ENCODE peak calls at places on chromosomes 12 and 14, in seven cellular contexts. Q is fibroblast of lung; J is fibroblast of mammary gland; B is CD8-positive, alpha-beta T cell; O is neural crest cell; L is cardiac muscle cell; N is WTC11. T is an unnamed sample.

GRCh38 chr14:55117816-55118441 is 11.1 kb upstream of the LGALS3 start:
- DNase-seq in Q (peak), O (no peak), N (no peak), J (peak), L (no peak), B (no peak), T (no peak)

GRCh38 chr12:41531147-41531829 is 343.2 kb downstream of the PDZRN4 start:
- DNase-seq in N (no peak), B (no peak), L (no peak), O (no peak), Q (no peak), J (peak), T (no peak)

GRCh38 chr12:57591567-57592325 is 754 bp downstream of the PIP4K2C start:
- DNase-seq in O (no peak), J (no peak), L (peak), B (no peak), N (no peak), Q (peak), T (no peak)

GRCh38 chr14:101620821-101621785 is 59.8 kb downstream of the DIO3 start:
- DNase-seq in B (no peak), N (no peak), J (no peak), L (no peak), O (no peak), Q (no peak), T (no peak)

GRCh38 chr14:106372870-106373657 is 846.7 kb downstream of the TMEM121 start:
- DNase-seq in O (no peak), B (peak), L (no peak), J (no peak), Q (no peak), N (peak), T (peak)

GRCh38 chr14:35556548-35556947 is 22.6 kb downstream of the INSM2 start:
- DNase-seq in N (no peak), J (no peak), O (no peak), L (no peak), B (no peak), Q (no peak), T (no peak)

GRCh38 chr14:32028599-32028998 is 48.5 kb upstream of the ARHGAP5 start:
- DNase-seq in J (peak), N (no peak), B (no peak), L (no peak), Q (peak), O (no peak), T (no peak)

GRCh38 chr12:132506730-132507538 is 17.0 kb downstream of the FBRSL1 start:
- DNase-seq in L (peak), N (no peak), B (peak), J (peak), Q (peak), O (peak), T (peak)

GRCh38 chr12:124498178-124498869 is 69.1 kb downstream of the NCOR2 start:
- DNase-seq in N (no peak), O (no peak), J (peak), B (no peak), Q (peak), L (no peak), T (no peak)

GRCh38 chr12:103745962-103746361 is 95.1 kb downstream of the NT5DC3 start:
- DNase-seq in N (peak), Q (no peak), B (no peak), J (no peak), L (peak), O (no peak), T (no peak)

GRCh38 chr12:106978035-106978800 is 8.7 kb downstream of the MTERF2 start:
- DNase-seq in L (peak), B (no peak), Q (peak), N (no peak), O (no peak), J (peak), T (no peak)

GRCh38 chr14:58882577-58883018 is 244.8 kb downstream of the DACT1 start:
- DNase-seq in Q (peak), L (no peak), O (no peak), N (no peak), J (peak), B (no peak), T (no peak)

GRCh38 chr14:49962616-49963015 is 69.7 kb downstream of the ARF6 start:
- DNase-seq in N (no peak), J (peak), Q (peak), L (no peak), O (no peak), B (no peak), T (no peak)

GRCh38 chr14:104796682-104797081 is 1.1 kb upstream of the AKT1 start:
- DNase-seq in J (no peak), Q (no peak), L (no peak), B (no peak), N (no peak), O (no peak), T (no peak)

GRCh38 chr12:68200854-68201253 is 24.8 kb downstream of the IL26 start:
- DNase-seq in N (no peak), J (no peak), Q (peak), O (no peak), B (no peak), L (no peak), T (no peak)

GRCh38 chr12:80702889-80703605 is 4.4 kb upstream of the MYF6 start:
- DNase-seq in Q (peak), L (peak), O (no peak), N (no peak), J (peak), B (no peak), T (no peak)

GRCh38 chr14:61452452-61452851 is 131.1 kb downstream of the PRKCH start:
- DNase-seq in B (peak), O (no peak), J (no peak), Q (no peak), N (no peak), L (no peak), T (no peak)

GRCh38 chr12:1914116-1914911 is 4.1 kb downstream of the CACNA2D4 start:
- DNase-seq in N (no peak), Q (no peak), B (peak), J (no peak), O (peak), L (no peak), T (no peak)

GRCh38 chr12:54187075-54187474 is 1.7 kb downstream of the SMUG1 start:
- DNase-seq in N (no peak), L (no peak), O (no peak), J (no peak), Q (no peak), B (no peak), T (no peak)

GRCh38 chr14:58362798-58363412 is 32.8 kb upstream of the TOMM20L start:
- DNase-seq in N (no peak), B (no peak), L (peak), Q (peak), O (no peak), J (peak), T (no peak)

GRCh38 chr12:5383961-5384360 is 47.9 kb upstream of the NTF3 start:
- DNase-seq in O (no peak), Q (no peak), J (no peak), N (no peak), L (no peak), B (no peak), T (no peak)

GRCh38 chr14:75831455-75831854 is 150.3 kb downstream of the TGFB3 start:
- DNase-seq in L (no peak), J (peak), B (peak), O (no peak), Q (peak), N (no peak), T (no peak)

GRCh38 chr12:65084579-65084978 is 36.5 kb downstream of the WIF1 start:
- DNase-seq in L (no peak), B (no peak), J (no peak), Q (peak), N (no peak), O (no peak), T (no peak)

GRCh38 chr12:32229971-32230606 is 123.4 kb downstream of the BICD1 start:
- DNase-seq in L (no peak), J (no peak), Q (no peak), N (no peak), B (no peak), O (no peak), T (no peak)

GRCh38 chr12:25957898-25958253 is 606 bp upstream of the RASSF8 start:
- DNase-seq in L (no peak), O (no peak), Q (peak), J (peak), B (no peak), N (no peak), T (no peak)

GRCh38 chr12:28313631-28314030 is 123.4 kb downstream of the CCDC91 start:
- DNase-seq in N (no peak), O (no peak), Q (peak), B (no peak), L (no peak), J (peak), T (no peak)

GRCh38 chr14:105470812-105471771 is 3.5 kb upstream of the CRIP2 start:
- DNase-seq in J (no peak), O (no peak), L (peak), B (no peak), Q (no peak), N (peak), T (no peak)

GRCh38 chr14:67589212-67589770 is 10.8 kb downstream of the PIGH start:
- DNase-seq in O (no peak), B (no peak), L (no peak), J (no peak), Q (no peak), N (no peak), T (no peak)

GRCh38 chr12:96720363-96720705 is 186.7 kb upstream of the NEDD1 start:
- DNase-seq in L (no peak), B (peak), J (peak), Q (no peak), O (no peak), N (peak), T (no peak)

GRCh38 chr12:3964404-3964803 is 91.2 kb upstream of the PARP11 start:
- DNase-seq in N (peak), O (peak), Q (no peak), J (peak), B (no peak), L (peak), T (no peak)

GRCh38 chr12:10853746-10854145 is 4.5 kb upstream of the PRR4 start:
- DNase-seq in J (no peak), N (no peak), L (no peak), Q (no peak), B (no peak), O (no peak), T (no peak)

GRCh38 chr12:3463927-3464326 is 27.1 kb upstream of the PRMT8 start:
- DNase-seq in L (no peak), J (no peak), B (no peak), N (no peak), O (no peak), Q (no peak), T (no peak)

GRCh38 chr12:24754690-24755638 is 193.9 kb downstream of the BCAT1 start:
- DNase-seq in J (peak), N (no peak), Q (peak), B (no peak), O (no peak), L (no peak), T (no peak)

GRCh38 chr12:5624873-5625272 is 193.0 kb downstream of the NTF3 start:
- DNase-seq in N (no peak), Q (no peak), L (no peak), O (no peak), B (no peak), J (no peak), T (no peak)

GRCh38 chr14:102916347-102917055 is 6.0 kb upstream of the AMN start:
- DNase-seq in L (no peak), J (no peak), B (no peak), N (no peak), Q (no peak), O (no peak), T (no peak)

GRCh38 chr14:71289536-71289935 is 382.3 kb downstream of the PCNX1 start:
- DNase-seq in N (no peak), B (peak), Q (no peak), O (no peak), L (no peak), J (no peak), T (no peak)

GRCh38 chr12:115155665-115156645 is 472.0 kb upstream of the TBX3 start:
- DNase-seq in N (no peak), Q (peak), L (no peak), B (no peak), J (peak), O (no peak), T (no peak)
- TF ChIP-seq CTCF in N (no peak), Q (no peak), L (no peak), B (no peak), J (no peak), O (no peak), T (no peak)

GRCh38 chr14:56247495-56248087 is 129.4 kb downstream of the PELI2 start:
- DNase-seq in N (no peak), J (peak), B (no peak), O (no peak), L (no peak), Q (peak), T (no peak)
- TF ChIP-seq CTCF in N (no peak), J (peak), B (no peak), O (peak), L (peak), Q (peak), T (no peak)

GRCh38 chr12:17511369-17511768 is 578.6 kb downstream of the RERGL start:
- DNase-seq in Q (no peak), O (no peak), L (no peak), J (no peak), B (no peak), N (no peak), T (no peak)
- TF ChIP-seq CTCF in Q (no peak), O (peak), L (no peak), J (no peak), B (no peak), N (peak), T (no peak)

DNA sequence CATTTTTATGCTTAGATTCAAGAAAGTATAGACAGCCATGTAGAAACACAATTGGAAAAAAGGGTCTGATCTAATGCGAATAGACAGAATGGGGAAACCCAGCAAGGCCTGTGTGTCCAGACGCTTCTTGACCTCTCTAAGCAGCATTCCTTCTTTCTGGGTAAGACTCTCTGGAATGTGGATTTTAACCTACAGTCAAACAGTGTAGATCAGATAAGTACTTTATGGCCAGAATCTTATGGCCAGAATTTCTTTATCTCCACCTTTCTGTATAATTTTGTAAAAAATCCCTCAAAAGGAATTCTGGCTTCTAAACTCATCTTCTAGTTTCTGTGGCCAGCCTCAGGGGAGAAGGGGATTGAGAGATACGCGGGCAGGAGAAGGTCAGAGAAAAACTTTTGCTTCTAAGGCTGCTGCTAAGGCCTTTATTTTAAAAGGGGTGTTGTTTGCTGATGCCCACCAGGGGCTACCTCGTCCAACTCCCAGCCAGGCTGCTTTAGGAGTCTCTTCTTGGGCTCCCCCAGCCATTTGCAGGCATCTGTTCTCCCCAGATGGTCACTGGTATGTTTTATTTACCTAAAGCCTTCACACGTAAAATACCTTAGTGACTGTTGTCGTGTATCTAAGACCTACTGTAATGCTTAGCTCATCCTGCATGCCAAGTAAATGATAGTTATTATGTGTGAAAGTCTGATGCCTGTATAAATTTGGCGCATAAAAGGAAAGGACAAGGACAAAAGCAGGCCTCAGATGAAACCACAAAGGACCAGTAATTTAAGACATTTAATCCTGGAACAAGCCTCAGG is 68.4 kb downstream of the ANO6 start:
- DNase-seq in B (no peak), N (peak), Q (peak), L (peak), J (peak), O (no peak), T (no peak)
- TF ChIP-seq CTCF in B (no peak), N (no peak), Q (peak), L (peak), J (no peak), O (peak), T (no peak)

T was measured in activated B cell treated with CpG ODN at 0.5 μM for 24 hours.